ENCODE peak calls at places on chromosomes 1 and 21, in eight cellular contexts. R is HCT116, M is IMR-90, I is A549, W is HepG2, K is H1, V is GM12878, Z is SK-N-SH. B is an unnamed sample.

GRCh38 chr21:46667191-46667734 is 31.8 kb downstream of the PRMT2 start:
- DNase-seq in R (no peak), M (peak), I (no peak), W (peak), K (no peak), V (no peak), Z (peak), B (no peak)

GRCh38 chr1:61053712-61054608 is 28.4 kb upstream of the NFIA start:
- DNase-seq in R (no peak), M (no peak), I (no peak), W (no peak), K (no peak), V (no peak), Z (peak), B (peak)

GRCh38 chr1:77220687-77221463 is 1.6 kb upstream of the PIGK start:
- DNase-seq in R (no peak), M (peak), I (no peak), W (no peak), K (no peak), V (no peak), Z (no peak), B (peak)

GRCh38 chr21:31294691-31295090 is 49.4 kb downstream of the TIAM1 start:
- DNase-seq in R (no peak), M (no peak), I (no peak), W (no peak), K (no peak), V (no peak), Z (no peak), B (no peak)

GRCh38 chr21:34530264-34530663 is 18.3 kb upstream of the KCNE1 start:
- DNase-seq in R (no peak), M (peak), I (no peak), W (no peak), K (no peak), V (no peak), Z (no peak), B (no peak)

GRCh38 chr1:182093781-182094180 is 32.3 kb upstream of the ZNF648 start:
- DNase-seq in R (no peak), M (no peak), I (no peak), W (no peak), K (no peak), V (no peak), Z (no peak), B (no peak)

GRCh38 chr21:44568261-44568660 is 5.3 kb upstream of the KRTAP10-4 start:
- DNase-seq in R (no peak), M (no peak), I (no peak), W (no peak), K (no peak), V (no peak), Z (no peak), B (no peak)

GRCh38 chr21:36909423-36909822 is 57.0 kb downstream of the HLCS start:
- DNase-seq in R (no peak), M (peak), I (peak), W (no peak), K (no peak), V (no peak), Z (no peak), B (no peak)

GRCh38 chr1:149846600-149847466 is 52.5 kb upstream of the BOLA1 start:
- DNase-seq in R (no peak), M (no peak), I (no peak), W (no peak), K (no peak), V (no peak), Z (no peak), B (no peak)

GRCh38 chr1:178931843-178932551 is 61.1 kb upstream of the ANGPTL1 start:
- DNase-seq in R (no peak), M (peak), I (no peak), W (no peak), K (no peak), V (no peak), Z (no peak), B (no peak)

GRCh38 chr1:53328490-53329182 is 766 bp upstream of the LRP8 start:
- DNase-seq in R (no peak), M (no peak), I (no peak), W (no peak), K (no peak), V (no peak), Z (peak), B (no peak)

GRCh38 chr21:32777269-32777668 is 5.7 kb upstream of the PAXBP1 start:
- DNase-seq in R (no peak), M (peak), I (no peak), W (no peak), K (no peak), V (no peak), Z (no peak), B (no peak)

GRCh38 chr1:94690033-94690712 is 130.0 kb upstream of the SLC44A3 start:
- DNase-seq in R (no peak), M (peak), I (no peak), W (no peak), K (no peak), V (no peak), Z (no peak), B (no peak)

GRCh38 chr21:44286716-44287632 is 1.3 kb downstream of the AIRE start:
- DNase-seq in R (no peak), M (no peak), I (no peak), W (no peak), K (no peak), V (no peak), Z (no peak), B (no peak)

GRCh38 chr1:31306278-31306677 is 9.4 kb downstream of the ZCCHC17 start:
- DNase-seq in R (peak), M (peak), I (no peak), W (no peak), K (no peak), V (no peak), Z (no peak), B (no peak)

GRCh38 chr1:117599822-117600221 is 6.0 kb upstream of the TENT5C start:
- DNase-seq in R (no peak), M (no peak), I (no peak), W (no peak), K (no peak), V (no peak), Z (no peak), B (no peak)

GRCh38 chr1:115184260-115184950 is 95.1 kb upstream of the TSPAN2 start:
- DNase-seq in R (no peak), M (no peak), I (no peak), W (no peak), K (no peak), V (no peak), Z (no peak), B (no peak)

GRCh38 chr21:30579351-30579750 is 10.8 kb downstream of the KRTAP22-2 start:
- DNase-seq in R (no peak), M (no peak), I (no peak), W (no peak), K (no peak), V (no peak), Z (no peak), B (no peak)

GRCh38 chr1:167661527-167662436 is 31.8 kb downstream of the RCSD1 start:
- DNase-seq in R (no peak), M (peak), I (peak), W (no peak), K (no peak), V (no peak), Z (no peak), B (no peak)

GRCh38 chr1:152654110-152654509 is 9.1 kb upstream of the LCE2D start:
- DNase-seq in R (peak), M (peak), I (peak), W (peak), K (no peak), V (no peak), Z (peak), B (peak)

GRCh38 chr21:32257952-32258785 is 20.7 kb downstream of the MIS18A start:
- DNase-seq in R (peak), M (peak), I (peak), W (peak), K (peak), V (no peak), Z (peak), B (peak)

GRCh38 chr21:37281993-37282392 is 14.9 kb upstream of the VPS26C start:
- DNase-seq in R (no peak), M (no peak), I (no peak), W (no peak), K (no peak), V (no peak), Z (no peak), B (no peak)

GRCh38 chr1:172429324-172430127 is 9.0 kb downstream of the C1orf105 start:
- DNase-seq in R (peak), M (peak), I (peak), W (peak), K (no peak), V (peak), Z (peak), B (peak)

GRCh38 chr1:236608930-236609726 is 4.8 kb upstream of the HEATR1 start:
- DNase-seq in R (peak), M (peak), I (peak), W (peak), K (no peak), V (no peak), Z (peak), B (peak)

GRCh38 chr1:240004086-240004749 is 87.5 kb upstream of the FMN2 start:
- DNase-seq in R (no peak), M (peak), I (peak), W (no peak), K (no peak), V (no peak), Z (peak), B (peak)

GRCh38 chr1:30715216-30715615 is 8.2 kb downstream of the MATN1 start:
- DNase-seq in R (no peak), M (no peak), I (no peak), W (no peak), K (no peak), V (no peak), Z (no peak), B (peak)

GRCh38 chr1:125087247-125087646 is 3902.5 kb downstream of the SRGAP2C start:
- DNase-seq in R (no peak), M (no peak), I (no peak), W (no peak), K (no peak), V (no peak), Z (no peak), B (no peak)

GRCh38 chr1:213570487-213570886 is 417.3 kb upstream of the PROX1 start:
- DNase-seq in R (peak), M (no peak), I (no peak), W (peak), K (no peak), V (no peak), Z (no peak), B (no peak)

GRCh38 chr1:199794105-199794863 is 233.2 kb upstream of the NR5A2 start:
- DNase-seq in R (no peak), M (no peak), I (no peak), W (no peak), K (no peak), V (no peak), Z (no peak), B (no peak)

GRCh38 chr1:201461193-201461657 is 7.8 kb downstream of the PHLDA3 start:
- DNase-seq in R (peak), M (peak), I (peak), W (peak), K (no peak), V (no peak), Z (no peak), B (peak)

GRCh38 chr1:14516974-14517812 is 81.3 kb upstream of the KAZN start:
- DNase-seq in R (no peak), M (peak), I (no peak), W (no peak), K (no peak), V (peak), Z (no peak), B (no peak)

GRCh38 chr21:46215436-46216131 is 13.0 kb downstream of the LSS start:
- DNase-seq in R (no peak), M (no peak), I (no peak), W (no peak), K (no peak), V (no peak), Z (no peak), B (no peak)

GRCh38 chr1:62394646-62395045 is 42.2 kb upstream of the USP1 start:
- DNase-seq in R (no peak), M (no peak), I (no peak), W (no peak), K (no peak), V (no peak), Z (no peak), B (no peak)

GRCh38 chr1:114718661-114719423 is 2.3 kb upstream of the NRAS start:
- DNase-seq in R (no peak), M (peak), I (no peak), W (no peak), K (no peak), V (no peak), Z (no peak), B (no peak)

GRCh38 chr1:8115769-8116167 is 89.7 kb upstream of the ERRFI1 start:
- DNase-seq in R (no peak), M (no peak), I (no peak), W (no peak), K (no peak), V (no peak), Z (no peak), B (no peak)

GRCh38 chr1:8115031-8115768 is 89.1 kb upstream of the ERRFI1 start:
- DNase-seq in R (no peak), M (no peak), I (no peak), W (no peak), K (no peak), V (no peak), Z (no peak), B (no peak)

GRCh38 chr1:8112611-8113256 is 86.6 kb upstream of the ERRFI1 start:
- DNase-seq in R (no peak), M (no peak), I (no peak), W (no peak), K (no peak), V (no peak), Z (no peak), B (no peak)

GRCh38 chr1:8111560-8111959 is 85.5 kb upstream of the ERRFI1 start:
- DNase-seq in R (no peak), M (no peak), I (no peak), W (no peak), K (no peak), V (no peak), Z (no peak), B (no peak)

DNA sequence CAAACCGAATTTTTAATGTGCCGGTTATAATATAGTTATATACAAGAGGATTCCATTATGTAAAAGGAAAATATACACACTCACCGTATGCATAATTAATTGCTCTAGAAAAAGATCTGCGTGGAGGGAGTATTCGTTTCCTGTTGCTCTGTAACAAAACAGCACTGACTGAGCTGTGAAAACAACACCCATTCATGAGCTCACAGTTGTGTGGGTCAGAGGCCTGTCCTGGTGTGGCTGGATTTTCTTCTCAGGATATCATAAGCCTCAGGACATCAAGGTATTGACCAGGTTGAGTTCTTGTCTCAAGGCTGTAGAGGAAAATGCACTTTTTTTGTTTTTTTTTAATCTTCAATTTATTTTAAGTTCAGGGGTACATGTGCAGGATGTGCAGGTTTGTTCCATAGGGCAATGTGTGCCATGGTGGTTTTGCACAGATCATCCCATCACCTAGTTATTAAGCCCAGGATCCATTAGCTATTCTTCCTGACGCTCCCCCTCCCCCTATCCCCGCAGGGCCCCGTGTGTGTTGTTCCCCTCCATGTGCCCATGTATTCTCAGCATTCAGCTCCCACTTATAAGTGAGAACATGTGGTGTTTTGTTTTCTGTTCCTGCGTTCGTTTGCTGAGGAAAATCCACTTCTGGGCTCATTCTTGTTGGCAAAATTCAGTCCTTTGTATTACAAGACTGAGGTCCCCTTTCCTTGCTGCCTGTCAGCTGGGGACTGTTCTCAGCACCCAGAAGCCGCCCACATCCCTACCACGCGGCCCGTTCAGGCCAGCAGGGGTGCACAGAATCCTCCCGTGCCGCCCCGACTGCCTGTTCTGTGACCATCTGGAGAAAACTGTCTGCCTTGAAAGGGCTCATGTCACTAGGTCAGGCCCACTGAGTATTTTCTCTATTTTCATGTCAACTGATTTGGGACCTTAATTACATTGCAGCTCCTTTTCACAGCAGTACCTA is 87.4 kb upstream of the ERRFI1 start:
- DNase-seq in R (no peak), M (no peak), I (no peak), W (no peak), K (no peak), V (no peak), Z (no peak), B (no peak)
- TF ChIP-seq RAD21 in R (no peak), M (no peak), I (no peak), W (no peak), K (no peak), V (no peak), Z (no peak), B (no peak)

GRCh38 chr1:102757363-102757762 is 351.0 kb downstream of the COL11A1 start:
- DNase-seq in R (no peak), M (no peak), I (no peak), W (no peak), K (no peak), V (no peak), Z (peak), B (no peak)
- TF ChIP-seq RAD21 in R (no peak), M (no peak), I (no peak), W (no peak), K (no peak), V (no peak), Z (no peak), B (no peak)

GRCh38 chr1:43425045-43425444 is 28.7 kb downstream of the HYI start:
- DNase-seq in R (no peak), M (peak), I (no peak), W (no peak), K (no peak), V (no peak), Z (no peak), B (no peak)

GRCh38 chr1:43423672-43424550 is 29.8 kb downstream of the HYI start:
- DNase-seq in R (peak), M (no peak), I (no peak), W (no peak), K (no peak), V (no peak), Z (no peak), B (no peak)

GRCh38 chr1:43427524-43427923 is 26.2 kb downstream of the HYI start:
- DNase-seq in R (no peak), M (no peak), I (no peak), W (no peak), K (no peak), V (no peak), Z (no peak), B (no peak)

GRCh38 chr1:43427941-43428340 is 25.8 kb downstream of the HYI start:
- DNase-seq in R (no peak), M (no peak), I (no peak), W (no peak), K (no peak), V (no peak), Z (no peak), B (no peak)

DNA sequence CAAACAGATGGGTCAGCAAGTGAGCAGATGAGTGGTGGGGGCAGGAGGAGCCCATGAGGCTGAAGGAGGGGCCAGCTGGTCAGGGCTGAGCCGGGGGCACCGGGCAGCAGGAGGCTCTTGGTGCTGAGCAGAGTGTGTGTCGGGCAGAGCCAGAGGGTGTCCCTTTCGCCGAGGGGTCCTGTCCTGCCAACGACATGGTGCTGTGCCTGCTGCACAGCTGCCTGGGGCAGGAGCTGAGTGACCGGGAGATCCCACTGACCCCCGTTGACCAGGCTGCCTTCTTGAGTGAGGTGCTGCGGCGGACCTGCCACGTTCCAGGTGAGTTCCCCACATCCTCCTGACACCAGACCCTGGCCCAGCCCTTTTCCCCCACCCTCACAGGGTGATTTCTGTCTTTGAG is 27.5 kb downstream of the HYI start:
- DNase-seq in R (no peak), M (no peak), I (no peak), W (no peak), K (no peak), V (no peak), Z (no peak), B (no peak)
- TF ChIP-seq RAD21 in R (no peak), M (no peak), I (no peak), W (no peak), K (no peak), V (no peak), Z (no peak), B (no peak)

GRCh38 chr1:233993651-233994050 is 89.2 kb downstream of the SLC35F3 start:
- DNase-seq in R (peak), M (no peak), I (no peak), W (no peak), K (no peak), V (peak), Z (no peak), B (no peak)
- TF ChIP-seq RAD21 in R (peak), M (no peak), I (no peak), W (no peak), K (no peak), V (no peak), Z (no peak), B (no peak)

GRCh38 chr1:111743679-111744101 is 4.5 kb upstream of the INKA2 start:
- DNase-seq in R (no peak), M (peak), I (no peak), W (no peak), K (no peak), V (no peak), Z (no peak), B (peak)
- TF ChIP-seq RAD21 in R (no peak), M (no peak), I (no peak), W (no peak), K (no peak), V (no peak), Z (no peak), B (no peak)

GRCh38 chr1:22024485-22025367 is 23.3 kb downstream of the CELA3A start:
- DNase-seq in R (peak), M (peak), I (peak), W (peak), K (no peak), V (no peak), Z (peak), B (peak)

GRCh38 chr1:22021061-22021460 is 19.6 kb downstream of the CELA3A start:
- DNase-seq in R (no peak), M (no peak), I (no peak), W (no peak), K (no peak), V (no peak), Z (no peak), B (no peak)

GRCh38 chr1:22018583-22019559 is 17.4 kb downstream of the CELA3A start:
- DNase-seq in R (no peak), M (peak), I (no peak), W (no peak), K (no peak), V (peak), Z (no peak), B (peak)
- TF ChIP-seq RAD21 in R (peak), M (peak), I (no peak), W (no peak), K (peak), V (peak), Z (peak), B (no peak)

GRCh38 chr1:25461783-25462182 is 31.1 kb downstream of the MACO1 start:
- DNase-seq in R (no peak), M (no peak), I (no peak), W (no peak), K (no peak), V (no peak), Z (no peak), B (no peak)
- TF ChIP-seq RAD21 in R (no peak), M (no peak), I (no peak), W (no peak), K (no peak), V (no peak), Z (no peak), B (no peak)

B was measured in K562.